ENCODE peak calls at places on chromosomes 13 and 19, in eight cellular contexts. M is adrenal gland; K is cardiac muscle cell; X is heart right ventricle; N is MM.1S; V is brain microvascular endothelial cell; R is CD8-positive, alpha-beta memory T cell; Y is tibial artery. F is an unnamed sample. For H3K27me3, the result is how much of the 10 kb centered on the place peaks cover.

GRCh38 chr19:11182994-11183393 is 14.4 kb downstream of the KANK2 start:
- DNase-seq in M (no peak), K (no peak), X (no peak), N (no peak), V (no peak), R (no peak), Y (no peak), F (no peak)

GRCh38 chr19:41935781-41936415 is 7.6 kb upstream of the ERFL start:
- DNase-seq in M (no peak), K (no peak), X (no peak), N (no peak), V (no peak), R (peak), Y (no peak), F (peak)

GRCh38 chr19:355134-355533 is 10.5 kb upstream of the MIER2 start:
- DNase-seq in M (peak), K (no peak), X (no peak), N (no peak), V (no peak), R (no peak), Y (no peak), F (no peak)

GRCh38 chr13:61466280-61466679 is 50.6 kb upstream of the PCDH20 start:
- DNase-seq in M (no peak), K (peak), X (no peak), N (no peak), V (no peak), R (no peak), Y (no peak), F (no peak)

GRCh38 chr19:54310543-54310942 is 2.4 kb downstream of the LILRA5 start:
- DNase-seq in M (no peak), K (no peak), X (no peak), N (no peak), V (no peak), R (no peak), Y (no peak), F (no peak)

GRCh38 chr13:74024314-74024713 is 109.9 kb downstream of the KLF12 start:
- DNase-seq in M (no peak), K (no peak), X (no peak), N (no peak), V (peak), R (no peak), Y (no peak), F (no peak)

GRCh38 chr19:18590273-18591272 is 2.0 kb downstream of the REX1BD start:
- DNase-seq in M (peak), K (peak), X (no peak), N (no peak), V (peak), R (peak), Y (peak), F (peak)

GRCh38 chr13:112873851-112874750 is 94.9 kb upstream of the MCF2L start:
- DNase-seq in M (peak), K (peak), X (peak), N (peak), V (peak), R (no peak), Y (peak), F (peak)

GRCh38 chr19:41131186-41131585 is 17.0 kb downstream of the CYP2F1 start:
- DNase-seq in M (no peak), K (no peak), X (no peak), N (no peak), V (no peak), R (no peak), Y (no peak), F (no peak)

GRCh38 chr19:718251-719024 is 9.7 kb downstream of the PALM start:
- DNase-seq in M (peak), K (no peak), X (no peak), N (no peak), V (no peak), R (no peak), Y (no peak), F (no peak)

GRCh38 chr13:95924389-95924994 is 128.7 kb downstream of the UGGT2 start:
- DNase-seq in M (no peak), K (peak), X (no peak), N (no peak), V (peak), R (no peak), Y (no peak), F (peak)

GRCh38 chr13:99931462-99931861 is 40.1 kb downstream of the ZIC5 start:
- DNase-seq in M (no peak), K (no peak), X (no peak), N (no peak), V (no peak), R (no peak), Y (no peak), F (no peak)

GRCh38 chr13:55815458-55816033 is 1325.2 kb upstream of the PRR20A start:
- DNase-seq in M (no peak), K (no peak), X (no peak), N (no peak), V (no peak), R (no peak), Y (no peak), F (no peak)

GRCh38 chr13:97266328-97266727 is 44.2 kb downstream of the MBNL2 start:
- DNase-seq in M (no peak), K (peak), X (no peak), N (no peak), V (no peak), R (no peak), Y (no peak), F (no peak)

GRCh38 chr19:38900220-38900629 is 456 bp downstream of the NFKBIB start:
- DNase-seq in M (no peak), K (no peak), X (no peak), N (no peak), V (no peak), R (no peak), Y (no peak), F (no peak)

GRCh38 chr13:42548731-42549554 is 25.0 kb upstream of the TNFSF11 start:
- DNase-seq in M (no peak), K (no peak), X (peak), N (no peak), V (peak), R (no peak), Y (no peak), F (no peak)

GRCh38 chr19:36421749-36422481 is 3.5 kb upstream of the ZFP82 start:
- DNase-seq in M (no peak), K (no peak), X (no peak), N (no peak), V (no peak), R (no peak), Y (no peak), F (no peak)

GRCh38 chr13:27372896-27373295 is 51.5 kb upstream of the GTF3A start:
- DNase-seq in M (no peak), K (peak), X (no peak), N (no peak), V (no peak), R (no peak), Y (no peak), F (no peak)

GRCh38 chr19:2607712-2608601 is 94.5 kb downstream of the GNG7 start:
- DNase-seq in M (no peak), K (no peak), X (no peak), N (peak), V (no peak), R (peak), Y (peak), F (no peak)

GRCh38 chr13:51619614-51620013 is 35.4 kb downstream of the WDFY2 start:
- DNase-seq in M (no peak), K (no peak), X (no peak), N (no peak), V (peak), R (no peak), Y (no peak), F (peak)

GRCh38 chr13:109088528-109088927 is 459.1 kb downstream of the MYO16 start:
- DNase-seq in M (no peak), K (no peak), X (no peak), N (no peak), V (no peak), R (no peak), Y (no peak), F (no peak)

GRCh38 chr13:24108615-24108965 is 51.9 kb upstream of the SPATA13 start:
- DNase-seq in M (no peak), K (no peak), X (no peak), N (no peak), V (no peak), R (no peak), Y (no peak), F (no peak)

GRCh38 chr13:45707701-45708100 is 5.6 kb downstream of the CBY2 start:
- DNase-seq in M (no peak), K (no peak), X (no peak), N (no peak), V (no peak), R (no peak), Y (no peak), F (no peak)

GRCh38 chr13:33471182-33471581 is 185.6 kb upstream of the STARD13 start:
- DNase-seq in M (no peak), K (no peak), X (no peak), N (no peak), V (no peak), R (no peak), Y (no peak), F (peak)

GRCh38 chr13:80157261-80157942 is 183.5 kb downstream of the SPRY2 start:
- DNase-seq in M (no peak), K (peak), X (no peak), N (no peak), V (peak), R (no peak), Y (no peak), F (peak)

GRCh38 chr13:57632276-57633140 is 964 bp downstream of the PCDH17 start:
- DNase-seq in M (peak), K (peak), X (peak), N (no peak), V (no peak), R (no peak), Y (peak), F (peak)
- H3K27me3 ChIP-seq in M (under half), K (under half), X (under half), N (under half), V (under half), R (under half), Y (under half), F (half or more)

GRCh38 chr19:48715681-48716171 is 3.8 kb downstream of the MAMSTR start:
- DNase-seq in M (no peak), K (no peak), X (no peak), N (no peak), V (no peak), R (no peak), Y (no peak), F (peak)
- H3K4me3 ChIP-seq in M (no peak), K (no peak), X (peak), N (no peak), V (no peak), R (no peak), Y (peak), F (no peak)

DNA sequence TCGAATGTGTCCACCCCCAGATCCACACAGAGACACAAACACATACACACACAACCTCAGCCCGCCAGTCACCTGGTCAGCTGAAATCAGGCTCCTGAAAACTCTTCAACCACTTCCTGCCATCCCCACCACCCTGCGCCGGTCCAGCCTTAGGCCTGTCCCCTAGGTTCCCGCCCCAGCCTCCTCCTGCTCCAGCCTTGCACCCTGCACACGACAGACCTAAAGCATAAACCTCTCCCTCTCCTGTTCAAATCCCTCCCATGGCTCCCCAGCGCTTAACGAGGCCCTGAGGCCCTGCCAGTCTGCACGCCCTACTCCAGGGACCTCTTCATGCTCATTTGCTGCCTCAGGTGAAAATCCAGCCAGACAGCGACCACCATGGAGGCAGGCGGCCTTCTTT is 7.1 kb downstream of the PNMA8B start:
- DNase-seq in M (no peak), K (no peak), X (no peak), N (no peak), V (no peak), R (no peak), Y (no peak), F (no peak)
- H3K27me3 ChIP-seq in M (under half), K (under half), X (half or more), N (half or more), V (under half), R (half or more), Y (under half), F (under half)

DNA sequence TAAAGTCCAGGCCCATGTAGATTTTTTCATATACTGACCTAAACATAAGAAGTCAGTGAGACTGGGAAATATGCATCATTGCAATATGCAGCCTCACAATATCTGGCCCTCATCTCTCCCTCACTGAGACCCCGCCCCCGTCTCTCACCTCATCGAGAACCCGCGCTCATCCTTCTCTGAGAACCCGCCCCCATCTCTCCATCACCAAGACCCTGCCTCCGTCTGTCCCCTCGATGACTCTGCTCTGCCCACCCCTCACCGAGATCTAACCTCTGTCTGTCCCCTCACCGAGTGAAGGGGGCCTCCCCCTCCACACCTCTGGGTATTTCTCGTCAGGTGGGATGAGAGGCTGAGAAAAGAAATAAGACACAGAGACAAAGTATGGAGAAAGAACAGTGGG is 20.5 kb upstream of the ZNF846 start:
- DNase-seq in M (no peak), K (no peak), X (no peak), N (no peak), V (no peak), R (no peak), Y (no peak), F (no peak)
- H3K4me3 ChIP-seq in M (no peak), K (no peak), X (no peak), N (no peak), V (no peak), R (no peak), Y (no peak), F (no peak)

F was measured in adipocyte.